ENCODE peak calls at places on chromosome 14, in seven cellular contexts. S is AG10803, I is choroid plexus epithelial cell, U is fibroblast of pulmonary artery, Y is AG09319, D is psoas muscle, Z is nephron progenitor cell. R is an unnamed sample.

GRCh38 chr14:102928412-102929348 is 6.2 kb downstream of the AMN start:
- DNase-seq in S (peak), I (peak), U (peak), Y (no peak), D (peak), Z (peak), R (no peak)

GRCh38 chr14:101821528-101821927 is 60.0 kb downstream of the PPP2R5C start:
- DNase-seq in S (no peak), I (no peak), U (no peak), Y (no peak), D (no peak), Z (no peak), R (no peak)

GRCh38 chr14:70724944-70725343 is 83.2 kb downstream of the TTC9 start:
- DNase-seq in S (no peak), I (no peak), U (no peak), Y (no peak), D (no peak), Z (no peak), R (no peak)

GRCh38 chr14:78835052-78835451 is 664.9 kb downstream of the NRXN3 start:
- DNase-seq in S (no peak), I (no peak), U (no peak), Y (no peak), D (no peak), Z (no peak), R (no peak)

GRCh38 chr14:102951034-102951433 is 28.6 kb downstream of the AMN start:
- DNase-seq in S (no peak), I (peak), U (peak), Y (no peak), D (no peak), Z (no peak), R (no peak)

GRCh38 chr14:54730156-54730961 is 163.4 kb downstream of the SAMD4A start:
- DNase-seq in S (peak), I (peak), U (peak), Y (peak), D (no peak), Z (no peak), R (no peak)

GRCh38 chr14:29763342-29763858 is 164.2 kb downstream of the PRKD1 start:
- DNase-seq in S (no peak), I (no peak), U (no peak), Y (no peak), D (no peak), Z (no peak), R (no peak)

GRCh38 chr14:74018029-74018703 is 922 bp downstream of the ENTPD5 start:
- DNase-seq in S (peak), I (peak), U (peak), Y (peak), D (no peak), Z (no peak), R (no peak)

GRCh38 chr14:30842431-30842830 is 31.9 kb upstream of the COCH start:
- DNase-seq in S (no peak), I (no peak), U (no peak), Y (no peak), D (no peak), Z (no peak), R (no peak)

GRCh38 chr14:83342590-83342989 is 1808.9 kb upstream of the SEL1L start:
- DNase-seq in S (peak), I (no peak), U (no peak), Y (peak), D (peak), Z (no peak), R (no peak)

GRCh38 chr14:76272774-76273173 is 103.2 kb upstream of the ESRRB start:
- DNase-seq in S (no peak), I (no peak), U (no peak), Y (no peak), D (no peak), Z (no peak), R (no peak)

GRCh38 chr14:51304956-51305355 is 64.9 kb downstream of the TMX1 start:
- DNase-seq in S (peak), I (peak), U (peak), Y (peak), D (no peak), Z (no peak), R (no peak)

GRCh38 chr14:23910081-23910875 is 43.3 kb upstream of the DHRS4 start:
- DNase-seq in S (peak), I (peak), U (peak), Y (peak), D (no peak), Z (peak), R (no peak)

GRCh38 chr14:92456215-92457017 is 57.2 kb upstream of the RIN3 start:
- DNase-seq in S (peak), I (peak), U (peak), Y (peak), D (peak), Z (peak), R (peak)

GRCh38 chr14:33862261-33862802 is 88.5 kb downstream of the EGLN3 start:
- DNase-seq in S (no peak), I (no peak), U (no peak), Y (no peak), D (no peak), Z (no peak), R (no peak)

GRCh38 chr14:50475460-50475859 is 56.9 kb downstream of the MAP4K5 start:
- DNase-seq in S (no peak), I (no peak), U (no peak), Y (no peak), D (no peak), Z (no peak), R (no peak)

GRCh38 chr14:65471038-65471878 is 58.7 kb downstream of the FUT8 start:
- DNase-seq in S (no peak), I (no peak), U (no peak), Y (no peak), D (no peak), Z (no peak), R (no peak)

GRCh38 chr14:101476931-101477553 is 84.3 kb upstream of the DIO3 start:
- DNase-seq in S (no peak), I (no peak), U (no peak), Y (no peak), D (no peak), Z (peak), R (peak)

GRCh38 chr14:53979747-53980642 is 23.4 kb upstream of the BMP4 start:
- DNase-seq in S (peak), I (peak), U (peak), Y (peak), D (peak), Z (peak), R (no peak)

GRCh38 chr14:87971010-87971409 is 22.0 kb downstream of the GALC start:
- DNase-seq in S (no peak), I (no peak), U (no peak), Y (no peak), D (no peak), Z (no peak), R (no peak)

GRCh38 chr14:60266021-60266937 is 17.3 kb downstream of the PPM1A start:
- DNase-seq in S (peak), I (peak), U (peak), Y (no peak), D (no peak), Z (no peak), R (no peak)

GRCh38 chr14:56135001-56135400 is 16.8 kb downstream of the PELI2 start:
- DNase-seq in S (no peak), I (no peak), U (no peak), Y (no peak), D (no peak), Z (no peak), R (no peak)

GRCh38 chr14:96264850-96265249 is 8.8 kb downstream of the BDKRB1 start:
- DNase-seq in S (peak), I (peak), U (peak), Y (no peak), D (no peak), Z (no peak), R (no peak)

GRCh38 chr14:50647753-50648152 is 20.4 kb downstream of the SAV1 start:
- DNase-seq in S (peak), I (no peak), U (no peak), Y (peak), D (no peak), Z (no peak), R (no peak)

GRCh38 chr14:74695406-74695805 is 17.5 kb downstream of the AREL1 start:
- DNase-seq in S (no peak), I (no peak), U (no peak), Y (no peak), D (no peak), Z (no peak), R (no peak)

GRCh38 chr14:92207012-92207927 is 85.5 kb downstream of the CPSF2 start:
- DNase-seq in S (no peak), I (no peak), U (no peak), Y (no peak), D (no peak), Z (no peak), R (no peak)

GRCh38 chr14:56514663-56515371 is 64.8 kb upstream of the TMEM260 start:
- DNase-seq in S (peak), I (peak), U (peak), Y (no peak), D (no peak), Z (no peak), R (no peak)

GRCh38 chr14:96001866-96002510 is 37.2 kb upstream of the C14orf132 start:
- DNase-seq in S (peak), I (peak), U (no peak), Y (no peak), D (no peak), Z (peak), R (no peak)

GRCh38 chr14:97198813-97199212 is 401.6 kb downstream of the VRK1 start:
- DNase-seq in S (no peak), I (no peak), U (no peak), Y (no peak), D (no peak), Z (no peak), R (no peak)

GRCh38 chr14:88559852-88560251 is 3.0 kb upstream of the ZC3H14 start:
- DNase-seq in S (peak), I (peak), U (peak), Y (no peak), D (no peak), Z (no peak), R (no peak)

GRCh38 chr14:91866061-91866460 is 1.3 kb downstream of the TC2N start:
- DNase-seq in S (peak), I (peak), U (no peak), Y (no peak), D (no peak), Z (no peak), R (no peak)

GRCh38 chr14:72894623-72895378 is 900 bp upstream of the DPF3 start:
- DNase-seq in S (no peak), I (no peak), U (no peak), Y (no peak), D (peak), Z (peak), R (no peak)

GRCh38 chr14:59695198-59695597 is 118.6 kb upstream of the CCDC175 start:
- DNase-seq in S (no peak), I (peak), U (peak), Y (no peak), D (no peak), Z (no peak), R (no peak)

GRCh38 chr14:69877492-69877891 is 1.7 kb upstream of the SMOC1 start:
- DNase-seq in S (no peak), I (peak), U (peak), Y (no peak), D (no peak), Z (no peak), R (no peak)

GRCh38 chr14:27587103-27587502 is 989.3 kb upstream of the NOVA1 start:
- DNase-seq in S (no peak), I (no peak), U (no peak), Y (no peak), D (no peak), Z (no peak), R (no peak)

GRCh38 chr14:71803539-71804260 is 128.5 kb upstream of the RGS6 start:
- DNase-seq in S (peak), I (peak), U (peak), Y (no peak), D (no peak), Z (no peak), R (no peak)

GRCh38 chr14:93207468-93208308 is 632 bp downstream of the UBR7 start:
- DNase-seq in S (peak), I (peak), U (peak), Y (no peak), D (no peak), Z (peak), R (no peak)

GRCh38 chr14:33539918-33540357 is 410.9 kb downstream of the EGLN3 start:
- DNase-seq in S (no peak), I (no peak), U (peak), Y (no peak), D (no peak), Z (no peak), R (no peak)

DNA sequence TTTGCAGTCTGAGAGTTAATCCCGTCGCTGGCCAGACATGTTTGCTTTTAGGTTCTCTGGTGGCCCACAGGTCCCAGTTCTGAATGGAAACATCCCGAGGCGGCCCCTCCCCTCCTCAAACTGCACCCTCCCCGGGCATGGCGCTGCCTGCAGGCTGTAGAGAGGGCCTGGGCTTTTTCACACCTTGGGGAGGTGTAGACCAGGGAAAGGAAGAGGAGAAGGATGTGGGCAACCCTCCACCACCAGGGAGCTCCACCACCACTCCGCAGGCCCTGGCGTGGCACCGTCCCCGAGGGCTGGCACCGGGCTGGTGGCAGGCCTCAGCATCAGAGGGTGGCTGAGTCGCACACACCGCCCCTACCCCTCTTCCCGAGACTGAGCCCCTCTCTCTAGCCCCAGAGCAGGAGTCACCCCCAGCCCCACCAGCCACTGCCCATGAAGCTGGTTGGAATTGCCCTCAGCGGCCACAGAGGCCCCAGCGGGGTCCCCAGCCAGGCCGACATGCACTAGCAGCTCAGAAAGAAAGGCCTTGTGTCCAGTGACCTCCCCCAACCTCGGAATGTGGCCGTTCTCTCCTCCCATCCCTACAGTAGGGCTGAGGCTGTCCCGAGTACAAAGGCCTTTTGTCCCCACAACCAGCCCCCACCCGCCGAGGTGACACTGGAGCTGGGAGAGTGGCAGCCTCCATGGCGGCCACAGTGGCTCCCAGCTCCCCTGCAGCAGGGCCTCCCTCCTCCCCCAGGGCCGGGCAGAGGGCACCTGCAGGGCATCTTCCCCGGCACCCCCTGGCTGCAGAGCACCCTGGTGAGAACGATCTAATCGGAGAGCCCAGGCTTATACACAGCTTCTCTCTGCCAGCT is 23.5 kb upstream of the INF2 start:
- DNase-seq in S (no peak), I (no peak), U (no peak), Y (no peak), D (no peak), Z (peak), R (no peak)
- TF ChIP-seq CTCF in S (peak), I (peak), U (peak), Y (peak), D (peak), Z (no peak), R (peak)

GRCh38 chr14:37275963-37276362 is 78.2 kb downstream of the MIPOL1 start:
- DNase-seq in S (no peak), I (no peak), U (no peak), Y (no peak), D (no peak), Z (no peak), R (no peak)
- TF ChIP-seq CTCF in S (no peak), I (no peak), U (no peak), Y (no peak), D (no peak), Z (no peak), R (no peak)

GRCh38 chr14:20350860-20351259 is 7.4 kb downstream of the PARP2 start:
- DNase-seq in S (peak), I (peak), U (peak), Y (no peak), D (no peak), Z (no peak), R (no peak)
- TF ChIP-seq CTCF in S (peak), I (peak), U (peak), Y (peak), D (no peak), Z (no peak), R (no peak)

DNA sequence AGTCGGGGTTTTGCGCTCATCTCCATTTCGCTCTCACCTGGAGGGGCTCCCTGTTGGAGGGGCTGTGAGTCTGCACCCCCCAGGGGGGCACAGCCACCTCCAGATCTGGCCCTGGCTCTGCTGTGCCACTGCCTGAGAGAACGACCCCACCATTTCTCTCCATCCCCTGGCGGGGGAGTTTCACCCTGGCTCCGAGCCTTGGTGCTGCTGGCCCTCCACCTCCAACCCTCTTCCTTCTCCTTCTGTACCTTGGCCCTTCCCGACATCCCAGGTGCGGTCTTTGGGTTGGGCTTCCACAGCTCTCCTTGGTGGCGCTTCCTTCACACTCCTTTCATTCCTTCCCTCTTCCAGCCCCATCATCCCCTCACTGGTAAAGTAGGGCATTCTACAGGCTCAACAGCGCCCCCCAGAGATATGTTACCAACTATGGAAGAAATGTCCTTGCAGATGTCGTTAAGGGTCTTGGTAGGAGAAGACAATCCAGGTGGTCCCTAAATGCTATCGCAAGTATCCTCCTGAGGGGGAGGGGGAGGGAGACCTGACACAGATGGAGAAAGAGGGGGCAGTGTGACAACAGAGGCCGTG is 16.3 kb downstream of the SERPINA1 start:
- DNase-seq in S (no peak), I (no peak), U (no peak), Y (no peak), D (no peak), Z (no peak), R (no peak)
- TF ChIP-seq CTCF in S (peak), I (peak), U (no peak), Y (no peak), D (no peak), Z (no peak), R (no peak)

GRCh38 chr14:42110167-42110566 is 503.5 kb downstream of the LRFN5 start:
- DNase-seq in S (peak), I (peak), U (peak), Y (peak), D (no peak), Z (no peak), R (no peak)
- TF ChIP-seq CTCF in S (peak), I (peak), U (peak), Y (peak), D (no peak), Z (peak), R (peak)

GRCh38 chr14:90040411-90040810 is 21.4 kb upstream of the KCNK13 start:
- DNase-seq in S (no peak), I (no peak), U (no peak), Y (no peak), D (no peak), Z (no peak), R (no peak)

GRCh38 chr14:90034156-90034555 is 27.6 kb upstream of the KCNK13 start:
- DNase-seq in S (no peak), I (no peak), U (no peak), Y (no peak), D (no peak), Z (no peak), R (no peak)

GRCh38 chr14:90039253-90040010 is 22.4 kb upstream of the KCNK13 start:
- DNase-seq in S (no peak), I (no peak), U (no peak), Y (no peak), D (no peak), Z (no peak), R (no peak)

GRCh38 chr14:90034835-90035525 is 26.8 kb upstream of the KCNK13 start:
- DNase-seq in S (no peak), I (no peak), U (no peak), Y (no peak), D (no peak), Z (no peak), R (no peak)
- TF ChIP-seq CTCF in S (no peak), I (no peak), U (no peak), Y (no peak), D (no peak), Z (no peak), R (no peak)

GRCh38 chr14:99684356-99684952 is 356 bp downstream of the CYP46A1 start:
- DNase-seq in S (no peak), I (no peak), U (no peak), Y (no peak), D (no peak), Z (no peak), R (no peak)
- TF ChIP-seq CTCF in S (no peak), I (no peak), U (no peak), Y (no peak), D (no peak), Z (no peak), R (no peak)